ENCODE peak calls at places on chromosomes 3 and 15, in five cellular contexts. I is IMR-90, H is K562, V is A549, F is HepG2. W is an unnamed sample.

GRCh38 chr3:71124048-71124447 is 459.5 kb downstream of the FOXP1 start:
- DNase-seq in H (no peak), I (no peak), F (no peak), V (no peak), W (no peak)

GRCh38 chr15:40254452-40254851 is 15.6 kb downstream of the PAK6 start:
- DNase-seq in V (no peak), F (no peak), H (no peak), I (no peak), W (no peak)

GRCh38 chr3:24166518-24166917 is 221.4 kb downstream of the NR1D2 start:
- DNase-seq in F (no peak), V (no peak), H (no peak), I (no peak), W (no peak)

GRCh38 chr15:37016287-37016686 is 84.1 kb downstream of the MEIS2 start:
- DNase-seq in F (no peak), H (no peak), V (no peak), I (peak; percentile 81), W (no peak)

GRCh38 chr3:169699536-169700050 is 36.1 kb upstream of the MECOM start:
- DNase-seq in F (peak; percentile 3), I (peak; percentile 72), H (no peak), V (no peak), W (no peak)

GRCh38 chr3:47163023-47163989 is 607 bp downstream of the SETD2 start:
- DNase-seq in I (peak; percentile 27), H (peak; percentile 56), V (peak; percentile 18), F (peak; percentile 71), W (no peak)

GRCh38 chr3:190252080-190252479 is 70.2 kb downstream of the CLDN1 start:
- DNase-seq in F (no peak), H (no peak), I (peak; percentile 89), V (no peak), W (no peak)

GRCh38 chr3:5698851-5699250 is 511.3 kb downstream of the EDEM1 start:
- DNase-seq in I (no peak), H (no peak), F (no peak), V (no peak), W (no peak)

GRCh38 chr15:62503451-62503850 is 338.4 kb upstream of the C2CD4B start:
- DNase-seq in H (peak; percentile 2), I (no peak), V (peak; percentile 25), F (no peak), W (no peak)

GRCh38 chr3:184565421-184566211 is 4.0 kb downstream of the EPHB3 start:
- DNase-seq in V (no peak), I (peak; percentile 90), H (no peak), F (no peak), W (no peak)

GRCh38 chr3:178671261-178672191 is 135.3 kb downstream of the KCNMB2 start:
- DNase-seq in I (peak; percentile 34), H (no peak), V (no peak), F (no peak), W (no peak)

GRCh38 chr3:113405180-113405579 is 36.1 kb downstream of the CFAP44 start:
- DNase-seq in I (peak; percentile 62), H (no peak), V (no peak), F (no peak), W (peak; percentile 5)

GRCh38 chr3:105791134-105791533 is 77.7 kb downstream of the CBLB start:
- DNase-seq in V (no peak), I (peak; percentile 68), H (no peak), F (no peak), W (no peak)

GRCh38 chr3:184908859-184909258 is 96.9 kb downstream of the VPS8 start:
- DNase-seq in I (no peak), V (no peak), H (peak; percentile 5), F (no peak), W (no peak)

GRCh38 chr3:186283651-186284445 is 78.2 kb downstream of the DGKG start:
- DNase-seq in I (peak; percentile 59), V (no peak), F (no peak), H (no peak), W (no peak)

GRCh38 chr3:82416828-82417227 is 655.4 kb upstream of the GBE1 start:
- DNase-seq in H (no peak), F (no peak), V (no peak), I (no peak), W (peak; percentile 4)

GRCh38 chr3:21013566-21013965 is 737.4 kb downstream of the ZNF385D start:
- DNase-seq in F (no peak), H (no peak), I (no peak), V (no peak), W (no peak)

GRCh38 chr3:23153034-23153433 is 50.1 kb upstream of the UBE2E2 start:
- DNase-seq in I (no peak), V (no peak), F (no peak), H (no peak), W (no peak)

GRCh38 chr3:53493997-53494791 is at the start of gene CACNA1D:
- DNase-seq in H (no peak), I (no peak), V (no peak), F (no peak), W (no peak)

GRCh38 chr15:89016549-89017041 is 71.7 kb upstream of the ABHD2 start:
- DNase-seq in F (no peak), H (no peak), V (no peak), I (peak; percentile 40), W (no peak)

GRCh38 chr3:46797486-46797885 is 65.8 kb downstream of the MYL3 start:
- DNase-seq in V (no peak), F (no peak), I (no peak), H (no peak), W (no peak)

GRCh38 chr3:125141596-125142417 is 70.7 kb downstream of the SLC12A8 start:
- DNase-seq in H (no peak), I (no peak), F (no peak), V (no peak), W (no peak)

GRCh38 chr3:139937674-139938279 is 2.8 kb downstream of the CLSTN2 start:
- DNase-seq in I (peak; percentile 34), F (no peak), V (peak; percentile 15), H (peak; percentile 29), W (no peak)

GRCh38 chr3:42179110-42179725 is 86.8 kb downstream of the CCK start:
- DNase-seq in H (peak; percentile 88), F (peak; percentile 83), V (peak; percentile 71), I (peak; percentile 93), W (no peak)

GRCh38 chr15:92020765-92021164 is 167.3 kb downstream of the SLCO3A1 start:
- DNase-seq in I (peak; percentile 55), V (no peak), H (no peak), F (no peak), W (no peak)

GRCh38 chr15:100849021-100849831 is 30.4 kb upstream of the ALDH1A3 start:
- DNase-seq in H (peak; percentile 11), F (no peak), I (peak; percentile 41), V (peak; percentile 82), W (no peak)

GRCh38 chr3:162007722-162008121 is 511.1 kb downstream of the OTOL1 start:
- DNase-seq in F (no peak), I (no peak), V (no peak), H (no peak), W (no peak)

GRCh38 chr3:195187609-195188529 is 83.1 kb downstream of the XXYLT1 start:
- DNase-seq in H (no peak), V (peak; percentile 18), I (peak; percentile 76), F (no peak), W (no peak)

GRCh38 chr15:63042879-63043340 is 363 bp downstream of the TPM1 start:
- DNase-seq in H (no peak), I (no peak), F (no peak), V (no peak), W (no peak)

GRCh38 chr15:47331796-47332480 is 385.4 kb upstream of the SEMA6D start:
- DNase-seq in V (no peak), F (no peak), H (no peak), I (peak; percentile 83), W (no peak)
- TF ChIP-seq BHLHE40 in V (no peak), F (no peak), H (no peak), I (no peak), W (no peak)

GRCh38 chr3:60652829-60653228 is 598.4 kb downstream of the FHIT start:
- DNase-seq in H (no peak), F (no peak), V (no peak), I (no peak), W (peak; percentile 43)

GRCh38 chr3:60651799-60652198 is 599.5 kb downstream of the FHIT start:
- DNase-seq in F (no peak), H (no peak), I (no peak), V (no peak), W (peak; percentile 8)

GRCh38 chr3:60645801-60646200 is 605.5 kb downstream of the FHIT start:
- DNase-seq in I (no peak), V (no peak), H (no peak), F (no peak), W (no peak)

GRCh38 chr3:60650171-60650570 is 601.1 kb downstream of the FHIT start:
- DNase-seq in V (peak; percentile 0), H (no peak), F (no peak), I (no peak), W (no peak)
- TF ChIP-seq CEBPB in V (no peak), H (no peak), F (no peak), I (no peak), W (no peak)

DNA sequence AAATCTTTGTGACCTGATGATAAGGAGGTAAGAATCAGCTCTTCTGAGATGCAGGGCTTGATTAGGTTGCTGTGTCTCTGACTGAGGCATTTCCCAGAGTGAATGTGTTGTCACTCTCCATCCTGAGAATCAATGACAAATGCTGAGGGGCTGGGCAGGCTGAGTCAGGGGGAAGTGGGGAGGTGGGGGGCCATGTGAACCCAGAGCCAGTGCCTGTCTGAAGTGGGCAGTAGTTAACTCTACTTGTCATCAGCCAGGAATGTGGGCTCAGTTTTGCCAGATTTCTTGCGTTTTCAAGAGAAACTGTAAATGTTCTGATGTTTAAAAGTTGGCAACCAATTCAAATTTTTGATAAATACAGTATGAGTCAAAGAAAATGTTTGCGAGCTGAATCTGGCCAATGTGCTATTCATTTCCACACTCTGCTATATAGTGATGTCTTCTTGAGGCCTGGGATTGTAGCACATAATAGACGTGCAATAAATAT is 3.1 kb upstream of the BNC1 start:
- DNase-seq in V (peak; percentile 72), F (no peak), H (no peak), I (peak; percentile 98), W (no peak)
- TF ChIP-seq BHLHE40 in V (no peak), F (no peak), H (no peak), I (no peak), W (no peak)

GRCh38 chr3:14461748-14462324 is 59.4 kb downstream of the SLC6A6 start:
- DNase-seq in F (peak; percentile 50), I (peak; percentile 73), V (peak; percentile 79), H (peak; percentile 41), W (no peak)
- TF ChIP-seq CEBPB in F (no peak), I (no peak), V (no peak), H (no peak), W (no peak)

GRCh38 chr3:127478922-127479321 is 111.6 kb downstream of the TPRA1 start:
- DNase-seq in I (no peak), F (no peak), V (no peak), H (no peak), W (no peak)
- TF ChIP-seq BHLHE40 in I (no peak), F (no peak), V (no peak), H (no peak), W (no peak)

DNA sequence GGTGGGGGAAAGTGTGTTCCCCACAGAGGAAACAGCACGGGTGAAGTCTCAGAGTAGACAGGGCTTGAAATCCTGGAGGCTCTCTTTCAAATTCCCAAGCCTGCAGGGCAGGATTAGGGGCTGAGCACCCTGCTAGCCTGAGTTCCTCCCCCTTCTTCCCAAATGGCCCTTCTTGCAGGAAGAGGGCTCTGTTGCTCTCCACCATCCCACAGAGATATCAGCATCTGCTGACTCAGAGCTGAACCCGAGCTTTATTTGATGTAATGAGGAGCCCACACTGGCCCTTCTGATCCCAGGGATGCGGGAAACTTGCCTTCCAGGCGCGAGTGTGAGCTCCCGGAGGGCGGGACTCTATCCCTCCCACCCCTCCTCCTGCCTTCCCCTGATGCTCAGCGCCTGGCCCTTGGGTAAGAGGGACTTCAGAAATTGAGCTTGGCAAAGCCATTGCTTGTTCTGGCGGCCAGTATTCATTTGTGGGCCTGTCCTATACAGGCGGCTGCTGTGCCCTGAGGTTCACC is 1.4 kb upstream of the STRA6 start:
- DNase-seq in I (peak; percentile 80), H (peak; percentile 35), V (no peak), F (no peak), W (no peak)
- TF ChIP-seq CEBPB in I (no peak), H (no peak), V (no peak), F (no peak), W (no peak)

W was measured in GM12878.